ENCODE peak calls at places on chromosomes 7 and 10, in six cellular contexts. M, V, N, I, H and O are unnamed samples.

GRCh38 chr7:80002865-80003264 is 131.8 kb upstream of the GNAI1 start:
- DNase-seq in M (no peak), V (no peak), N (peak), I (no peak), H (no peak), O (no peak)

GRCh38 chr10:118447478-118447877 is 105.4 kb upstream of the FAM204A start:
- DNase-seq in M (no peak), V (peak), N (no peak), I (no peak), H (no peak), O (peak)

GRCh38 chr7:90995996-90996395 is 268.2 kb upstream of the FZD1 start:
- DNase-seq in M (no peak), V (no peak), N (no peak), I (no peak), H (no peak), O (no peak)

GRCh38 chr10:123380491-123381085 is 226.4 kb downstream of the BUB3 start:
- DNase-seq in M (peak), V (peak), N (no peak), I (no peak), H (no peak), O (no peak)

GRCh38 chr7:29154076-29154475 is 7.7 kb upstream of the CPVL start:
- DNase-seq in M (no peak), V (peak), N (no peak), I (no peak), H (no peak), O (no peak)

GRCh38 chr10:86317949-86318725 is 48.5 kb downstream of the GRID1 start:
- DNase-seq in M (peak), V (no peak), N (no peak), I (no peak), H (no peak), O (no peak)

GRCh38 chr10:44416021-44416758 is 31.3 kb upstream of the CXCL12 start:
- DNase-seq in M (no peak), V (no peak), N (no peak), I (no peak), H (no peak), O (no peak)

GRCh38 chr10:21363753-21364104 is 161.8 kb downstream of the SKIDA1 start:
- DNase-seq in M (peak), V (peak), N (no peak), I (no peak), H (no peak), O (no peak)

GRCh38 chr7:88401009-88401623 is 94.4 kb upstream of the STEAP4 start:
- DNase-seq in M (peak), V (peak), N (no peak), I (peak), H (peak), O (no peak)

GRCh38 chr10:75378403-75378802 is 23.2 kb downstream of the ZNF503 start:
- DNase-seq in M (no peak), V (no peak), N (no peak), I (no peak), H (no peak), O (no peak)

GRCh38 chr10:13928362-13928921 is 341.7 kb downstream of the PRPF18 start:
- DNase-seq in M (no peak), V (no peak), N (no peak), I (no peak), H (no peak), O (no peak)

GRCh38 chr7:3091631-3092030 is 48.0 kb upstream of the CARD11 start:
- DNase-seq in M (no peak), V (no peak), N (no peak), I (no peak), H (no peak), O (no peak)
- H3K9ac ChIP-seq in M (no peak), V (no peak), N (no peak), I (no peak), H (no peak), O (no peak)

GRCh38 chr7:51151452-51151851 is 165.2 kb downstream of the COBL start:
- DNase-seq in M (no peak), V (no peak), N (no peak), I (no peak), H (no peak), O (no peak)
- H3K27ac ChIP-seq in M (no peak), V (no peak), N (no peak), I (no peak), H (no peak), O (no peak)

GRCh38 chr10:103793429-103793828 is 61.9 kb downstream of the SH3PXD2A start:
- DNase-seq in M (no peak), V (no peak), N (no peak), I (no peak), H (no peak), O (no peak)

GRCh38 chr10:103791291-103791690 is 64.1 kb downstream of the SH3PXD2A start:
- DNase-seq in M (no peak), V (no peak), N (no peak), I (no peak), H (no peak), O (no peak)

GRCh38 chr10:103792547-103792946 is 62.8 kb downstream of the SH3PXD2A start:
- DNase-seq in M (no peak), V (peak), N (peak), I (no peak), H (no peak), O (no peak)

GRCh38 chr10:103790580-103790979 is 64.8 kb downstream of the SH3PXD2A start:
- DNase-seq in M (no peak), V (no peak), N (no peak), I (no peak), H (no peak), O (no peak)

GRCh38 chr10:103791858-103792257 is 63.5 kb downstream of the SH3PXD2A start:
- DNase-seq in M (no peak), V (no peak), N (no peak), I (no peak), H (no peak), O (no peak)
- H3K9ac ChIP-seq in M (no peak), V (no peak), N (no peak), I (no peak), H (no peak), O (no peak)

GRCh38 chr10:78263521-78263988 is 229.9 kb downstream of the RPS24 start:
- DNase-seq in M (no peak), V (peak), N (peak), I (no peak), H (no peak), O (no peak)
- H3K27ac ChIP-seq in M (no peak), V (no peak), N (peak), I (no peak), H (no peak), O (no peak)